ENCODE peak calls at places on chromosomes 16 and 17, in seven cellular contexts. F is mesendoderm, A is H9, L is neuronal stem cell, W is IMR-90, B is H1, V is trophoblast cell. Z is an unnamed sample.
A peak's percentile ranks its signal among the peaks of the same experiment; 100 is the strongest.

GRCh38 chr17:4950757-4951204 is at the start of gene ENO3:
- DNase-seq in F (peak; percentile 35), A (peak; percentile 68), L (peak; percentile 76), W (no peak), B (peak; percentile 68), V (no peak), Z (no peak)

GRCh38 chr16:414395-415169 is 10.9 kb upstream of the RAB11FIP3 start:
- DNase-seq in F (no peak), A (no peak), L (no peak), W (no peak), B (no peak), V (peak; percentile 93), Z (no peak)

GRCh38 chr17:82962163-82962720 is 117.2 kb upstream of the METRNL start:
- DNase-seq in F (no peak), A (no peak), L (no peak), W (peak; percentile 60), B (no peak), V (no peak), Z (peak; percentile 13)

GRCh38 chr16:26365555-26365954 is 673.8 kb downstream of the HS3ST4 start:
- DNase-seq in F (peak; percentile 37), A (no peak), L (no peak), W (no peak), B (no peak), V (no peak), Z (no peak)

GRCh38 chr16:88936008-88936912 is 40.7 kb downstream of the CBFA2T3 start:
- DNase-seq in F (no peak), A (peak; percentile 42), L (no peak), W (no peak), B (no peak), V (no peak), Z (no peak)

GRCh38 chr16:69595127-69596036 is 29.6 kb downstream of the NFAT5 start:
- DNase-seq in F (no peak), A (no peak), L (no peak), W (peak; percentile 76), B (no peak), V (no peak), Z (peak; percentile 74)

GRCh38 chr17:50564916-50565315 is 4.4 kb downstream of the CACNA1G start:
- DNase-seq in F (peak; percentile 45), A (no peak), L (no peak), W (peak; percentile 56), B (no peak), V (peak; percentile 22), Z (peak; percentile 59)

GRCh38 chr16:79632289-79632688 is 31.8 kb upstream of the MAF start:
- DNase-seq in F (peak; percentile 44), A (no peak), L (no peak), W (no peak), B (no peak), V (no peak), Z (peak; percentile 44)

GRCh38 chr16:84059946-84060901 is 17.6 kb upstream of the SLC38A8 start:
- DNase-seq in F (no peak), A (no peak), L (no peak), W (no peak), B (no peak), V (no peak), Z (no peak)

GRCh38 chr16:66594739-66595138 is 9.8 kb upstream of the CMTM3 start:
- DNase-seq in F (no peak), A (no peak), L (no peak), W (no peak), B (no peak), V (no peak), Z (no peak)

GRCh38 chr17:17063546-17064122 is 21.4 kb downstream of the MPRIP start:
- DNase-seq in F (no peak), A (peak; percentile 24), L (no peak), W (no peak), B (no peak), V (no peak), Z (no peak)

DNA sequence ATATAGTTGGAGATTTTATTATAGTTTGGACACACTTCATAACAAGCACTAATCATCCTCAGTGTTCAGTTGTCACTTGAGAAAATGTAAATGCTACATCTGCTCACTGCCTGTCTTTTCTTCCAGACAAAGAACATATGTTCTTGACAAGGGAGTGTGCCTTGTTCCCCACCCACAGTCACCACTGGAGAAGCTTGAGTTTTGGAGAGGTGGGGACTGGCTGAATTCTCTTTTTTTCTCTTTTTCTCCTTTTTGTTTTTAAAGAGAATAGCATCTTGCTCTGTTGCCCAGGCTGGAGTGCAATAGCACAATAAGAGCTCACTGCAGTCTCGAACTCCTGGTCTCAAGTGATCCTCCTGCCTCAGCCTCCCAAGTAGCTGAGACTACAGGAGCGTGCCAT is 15.5 kb downstream of the RPRML start:
- DNase-seq in F (no peak), A (no peak), L (no peak), W (no peak), B (no peak), V (no peak), Z (no peak)
- H3K18ac ChIP-seq in F (no peak overlapping the region), A (no peak overlapping the region), L (no peak overlapping the region), W (no peak overlapping the region), B (no peak overlapping the region), V (no peak overlapping the region), Z (no peak overlapping the region)

GRCh38 chr16:74695450-74696422 is 4.9 kb downstream of the MLKL start:
- DNase-seq in F (peak; percentile 94), A (peak; percentile 91), L (peak; percentile 63), W (peak; percentile 93), B (peak; percentile 80), V (peak; percentile 74), Z (peak; percentile 89)

GRCh38 chr16:74691093-74691855 is 9.4 kb downstream of the MLKL start:
- DNase-seq in F (no peak), A (no peak), L (no peak), W (peak; percentile 17), B (no peak), V (peak; percentile 64), Z (peak; percentile 26)
- H3K18ac ChIP-seq in F (no peak overlapping the region), A (no peak overlapping the region), L (no peak overlapping the region), W (no peak overlapping the region), B (no peak overlapping the region), V (no peak overlapping the region), Z (no peak overlapping the region)

GRCh38 chr16:90026135-90026534 is 6.9 kb upstream of the DBNDD1 start:
- DNase-seq in F (peak; percentile 43), A (no peak), L (no peak), W (no peak), B (no peak), V (no peak), Z (no peak)
- H3K18ac ChIP-seq in F (no peak overlapping the region), A (no peak overlapping the region), L (no peak overlapping the region), W (no peak overlapping the region), B (no peak overlapping the region), V (no peak overlapping the region), Z (no peak overlapping the region)

GRCh38 chr17:47967607-47968252 is 3.2 kb upstream of the CDK5RAP3 start:
- DNase-seq in F (peak; percentile 39), A (no peak), L (no peak), W (peak; percentile 89), B (no peak), V (peak; percentile 78), Z (peak; percentile 80)
- H3K18ac ChIP-seq in F (no peak overlapping the region), A (no peak overlapping the region), L (no peak overlapping the region), W (peak overlapping the region; percentile 66), B (no peak overlapping the region), V (no peak overlapping the region), Z (peak overlapping the region; percentile 61)

GRCh38 chr17:15348030-15348429 is 6.6 kb upstream of the TEKT3 start:
- DNase-seq in F (no peak), A (no peak), L (no peak), W (peak; percentile 34), B (no peak), V (no peak), Z (no peak)
- H3K18ac ChIP-seq in F (no peak overlapping the region), A (no peak overlapping the region), L (no peak overlapping the region), W (no peak overlapping the region), B (no peak overlapping the region), V (no peak overlapping the region), Z (no peak overlapping the region)